ENCODE peak calls at places on chromosomes 16 and 17, in seven cellular contexts. H is cardiac muscle cell; C is GM23338; Z is endothelial cell of umbilical vein; R is adrenal gland; W is OCI-LY7; V is CD8-positive, alpha-beta memory T cell. F is an unnamed sample. For H3K4me1, the result is how much of the 10 kb centered on the place peaks cover.

GRCh38 chr17:78125138-78125913 is 3.2 kb downstream of the TMC6 start:
- DNase-seq in H (no peak), V (no peak), W (peak), R (no peak), Z (no peak), C (no peak), F (peak)

GRCh38 chr16:12646490-12647274 is 157.0 kb downstream of the CPPED1 start:
- DNase-seq in Z (peak), C (no peak), V (no peak), H (no peak), W (no peak), R (no peak), F (no peak)

GRCh38 chr17:8359769-8360168 is 16.7 kb downstream of the KRABD2 start:
- DNase-seq in R (no peak), C (peak), W (no peak), V (no peak), Z (peak), H (no peak), F (no peak)

GRCh38 chr16:50839920-50840729 is 98.2 kb downstream of the CYLD start:
- DNase-seq in H (no peak), Z (no peak), V (no peak), W (no peak), R (no peak), C (peak), F (no peak)

GRCh38 chr16:12538667-12539081 is 265.0 kb downstream of the CPPED1 start:
- DNase-seq in H (no peak), W (no peak), R (no peak), C (no peak), V (no peak), Z (no peak), F (no peak)

GRCh38 chr16:81517630-81518438 is 73.2 kb downstream of the CMIP start:
- DNase-seq in W (no peak), V (no peak), C (no peak), H (no peak), R (no peak), Z (peak), F (no peak)

GRCh38 chr17:30332057-30332542 is 1.8 kb downstream of the TMIGD1 start:
- DNase-seq in W (peak), V (peak), Z (no peak), R (no peak), C (no peak), H (no peak), F (no peak)

GRCh38 chr17:80187493-80187892 is 17.7 kb downstream of the CARD14 start:
- DNase-seq in W (no peak), R (peak), C (no peak), V (no peak), H (no peak), Z (no peak), F (peak)

GRCh38 chr16:18789850-18790706 is at the start of gene RPS15A:
- DNase-seq in H (peak), Z (peak), C (peak), R (peak), V (peak), W (peak), F (peak)

GRCh38 chr16:52563767-52564611 is 17.0 kb upstream of the TOX3 start:
- DNase-seq in V (no peak), Z (no peak), H (no peak), C (no peak), W (no peak), R (no peak), F (no peak)

GRCh38 chr16:19659554-19659953 is 58.5 kb downstream of the KNOP1 start:
- DNase-seq in V (no peak), R (no peak), Z (no peak), C (no peak), H (no peak), W (no peak), F (no peak)

GRCh38 chr17:40903129-40903847 is 18.2 kb upstream of the KRT20 start:
- DNase-seq in C (no peak), Z (no peak), V (no peak), H (no peak), R (no peak), W (no peak), F (no peak)

GRCh38 chr16:67277999-67278772 is 1.1 kb upstream of the PLEKHG4 start:
- DNase-seq in R (peak), Z (peak), W (no peak), C (peak), H (no peak), V (no peak), F (no peak)

GRCh38 chr17:44867841-44868240 is 20.2 kb downstream of the HIGD1B start:
- DNase-seq in R (no peak), H (no peak), W (no peak), C (no peak), Z (no peak), V (no peak), F (no peak)

GRCh38 chr16:53071748-53072301 is 17.0 kb downstream of the CHD9 start:
- DNase-seq in Z (peak), W (peak), V (no peak), R (peak), C (no peak), H (no peak), F (peak)

GRCh38 chr17:37278247-37278894 is 97.4 kb upstream of the C17orf78 start:
- DNase-seq in W (no peak), V (no peak), Z (no peak), C (no peak), R (no peak), H (no peak), F (no peak)

GRCh38 chr16:89199241-89200123 is 855 bp downstream of the SLC22A31 start:
- DNase-seq in H (no peak), C (no peak), W (no peak), R (no peak), V (no peak), Z (no peak), F (no peak)

GRCh38 chr16:85046957-85047866 is 19.6 kb downstream of the KIAA0513 start:
- DNase-seq in R (no peak), Z (no peak), V (no peak), C (no peak), H (peak), W (no peak), F (peak)

GRCh38 chr17:50125420-50125997 is 4.5 kb downstream of the SAMD14 start:
- DNase-seq in C (no peak), H (no peak), V (no peak), W (no peak), R (no peak), Z (no peak), F (no peak)

GRCh38 chr16:77696149-77696548 is 26.2 kb upstream of the NUDT7 start:
- DNase-seq in V (no peak), W (no peak), Z (no peak), C (no peak), H (peak), R (no peak), F (no peak)

GRCh38 chr17:39696731-39697130 is 3.1 kb upstream of the ERBB2 start:
- DNase-seq in H (no peak), R (no peak), W (no peak), C (no peak), V (no peak), Z (no peak), F (no peak)

GRCh38 chr16:30398660-30399434 is 3.6 kb downstream of the ZNF48 start:
- DNase-seq in H (no peak), C (no peak), Z (no peak), V (no peak), W (no peak), R (no peak), F (no peak)

GRCh38 chr16:30397776-30398659 is 2.8 kb downstream of the ZNF48 start:
- DNase-seq in C (no peak), H (no peak), W (no peak), V (no peak), R (no peak), Z (no peak), F (no peak)

GRCh38 chr16:30395155-30395991 is at the start of gene ZNF48:
- DNase-seq in C (peak), W (peak), V (peak), R (peak), H (peak), Z (peak), F (peak)

GRCh38 chr16:30395992-30396560 is 856 bp downstream of the ZNF48 start:
- DNase-seq in V (no peak), Z (no peak), H (no peak), C (no peak), R (no peak), W (no peak), F (no peak)

DNA sequence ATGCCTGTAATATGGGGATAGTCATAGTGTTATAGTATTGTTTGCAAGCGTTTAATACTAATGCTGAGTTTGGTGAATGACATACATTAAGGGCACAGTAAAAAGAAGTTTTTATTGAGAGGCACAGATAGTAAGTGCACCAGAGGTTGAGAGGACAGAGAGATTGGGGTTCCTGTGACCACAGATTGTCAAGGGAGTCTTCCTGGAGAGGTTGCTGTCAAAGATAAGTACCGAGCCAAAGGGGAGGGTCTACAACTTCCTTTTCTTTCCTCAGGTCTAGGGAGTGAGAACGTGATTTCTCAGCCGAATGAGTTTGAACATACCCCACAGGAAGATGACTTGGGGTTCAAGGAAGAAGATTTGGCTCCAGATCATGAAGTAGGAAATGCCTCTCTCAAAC is 1.8 kb downstream of the ZNF48 start:
- DNase-seq in W (no peak), R (no peak), H (no peak), C (no peak), Z (no peak), V (no peak), F (no peak)
- H3K4me3 ChIP-seq in W (no peak), R (no peak), H (no peak), C (peak), Z (no peak), V (no peak), F (no peak)

DNA sequence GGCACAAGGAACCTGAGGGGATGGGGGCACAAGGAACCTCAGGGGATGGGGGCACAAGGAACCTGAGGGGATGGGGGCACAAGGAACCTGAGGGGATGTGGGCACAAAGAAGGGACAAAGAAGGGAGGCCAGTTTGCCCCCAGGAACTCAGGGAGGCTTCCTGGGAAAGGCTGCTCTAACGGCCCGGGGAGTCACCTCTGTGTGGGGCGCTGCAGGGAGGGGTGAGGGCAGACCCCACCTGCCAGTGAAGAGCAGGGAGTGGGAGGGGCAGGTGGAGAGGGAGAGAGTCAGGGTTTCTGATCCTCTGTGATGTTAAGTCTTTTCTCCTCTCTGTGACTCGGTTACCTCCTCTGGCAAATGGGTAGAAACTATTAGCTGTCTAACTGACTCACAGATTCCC is 57.7 kb downstream of the TIMM22 start:
- DNase-seq in R (no peak), H (no peak), V (no peak), C (no peak), Z (no peak), W (no peak), F (no peak)
- H3K4me1 ChIP-seq in R (under half), H (under half), V (under half), C (under half), Z (under half), W (under half), F (under half)

GRCh38 chr17:17073006-17073626 is 30.9 kb downstream of the MPRIP start:
- DNase-seq in C (no peak), W (no peak), V (no peak), H (no peak), R (peak), Z (no peak), F (no peak)
- H3K4me3 ChIP-seq in C (no peak), W (no peak), V (no peak), H (no peak), R (no peak), Z (no peak), F (no peak)

DNA sequence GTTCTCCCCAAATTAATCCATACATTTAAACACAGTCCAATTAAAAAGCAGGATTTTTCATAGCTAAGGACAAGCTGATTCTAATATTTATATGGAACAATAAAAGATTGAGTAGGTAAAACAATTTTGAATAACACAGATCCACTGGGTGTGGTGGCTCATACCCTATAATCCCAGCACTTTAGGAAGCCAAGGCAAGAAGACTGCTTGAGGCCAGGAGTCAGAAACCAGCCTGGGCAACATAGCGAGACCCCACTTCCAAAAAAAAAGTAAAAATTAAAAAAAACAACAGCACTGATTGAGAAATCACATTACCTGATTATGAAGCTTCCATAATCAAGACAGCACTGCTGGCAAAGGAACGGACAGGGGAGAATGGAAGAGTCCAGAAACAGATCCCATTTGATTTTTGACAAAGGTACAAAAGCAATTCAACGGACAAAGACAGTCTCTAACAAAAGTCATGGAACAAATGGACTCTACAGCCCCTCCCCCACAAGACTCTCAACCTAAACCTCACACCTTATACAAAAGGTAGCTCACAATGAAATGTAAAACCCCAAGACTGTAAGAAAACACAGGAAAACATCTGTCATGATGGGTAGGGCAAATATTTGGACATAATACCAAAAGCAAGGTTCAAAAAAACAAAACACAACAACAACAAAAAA is 17.9 kb downstream of the USP7 start:
- DNase-seq in W (no peak), C (no peak), H (no peak), R (no peak), V (no peak), Z (no peak), F (no peak)
- H3K4me1 ChIP-seq in W (half or more), C (half or more), H (under half), R (half or more), V (half or more), Z (under half), F (half or more)

GRCh38 chr16:13950821-13951547 is 31.0 kb downstream of the ERCC4 start:
- DNase-seq in Z (no peak), C (no peak), W (no peak), V (no peak), R (no peak), H (no peak), F (no peak)
- H3K4me3 ChIP-seq in Z (no peak), C (no peak), W (no peak), V (no peak), R (no peak), H (no peak), F (no peak)